ENCODE peak calls at places on chromosomes 12 and 14, in eight cellular contexts. X, J, P, Z, G, S, K and L are unnamed samples.

GRCh38 chr12:41795066-41795465 is 349.6 kb downstream of the GXYLT1 start:
- DNase-seq in X (peak), J (no peak), P (no peak), Z (no peak), G (no peak), S (no peak), K (no peak), L (peak)

GRCh38 chr14:103205541-103205906 is 82.3 kb downstream of the TNFAIP2 start:
- DNase-seq in X (no peak), J (no peak), P (no peak), Z (no peak), G (no peak), S (no peak), K (no peak), L (no peak)

GRCh38 chr14:63283501-63284248 is 35.1 kb downstream of the GPHB5 start:
- DNase-seq in X (no peak), J (no peak), P (no peak), Z (no peak), G (no peak), S (no peak), K (no peak), L (no peak)

GRCh38 chr12:104569348-104570173 is 112.8 kb downstream of the CHST11 start:
- DNase-seq in X (peak), J (no peak), P (peak), Z (no peak), G (no peak), S (no peak), K (peak), L (no peak)

GRCh38 chr12:45989277-45989856 is 1.0 kb downstream of the SCAF11 start:
- DNase-seq in X (no peak), J (peak), P (no peak), Z (no peak), G (no peak), S (no peak), K (no peak), L (no peak)

GRCh38 chr14:104888489-104889373 is 23.7 kb downstream of the CEP170B start:
- DNase-seq in X (no peak), J (no peak), P (no peak), Z (peak), G (no peak), S (no peak), K (peak), L (no peak)

GRCh38 chr12:2329811-2330210 is 277.0 kb downstream of the CACNA1C start:
- DNase-seq in X (no peak), J (no peak), P (no peak), Z (no peak), G (no peak), S (no peak), K (no peak), L (no peak)

GRCh38 chr12:93183940-93184663 is 193.6 kb upstream of the NUDT4 start:
- DNase-seq in X (peak), J (no peak), P (no peak), Z (no peak), G (no peak), S (no peak), K (no peak), L (no peak)

GRCh38 chr12:105445261-105446015 is 114.9 kb downstream of the C12orf75 start:
- DNase-seq in X (no peak), J (no peak), P (no peak), Z (no peak), G (no peak), S (no peak), K (no peak), L (peak)

GRCh38 chr14:72745546-72745945 is 148.4 kb downstream of the DPF3 start:
- DNase-seq in X (no peak), J (no peak), P (no peak), Z (no peak), G (peak), S (no peak), K (peak), L (peak)

GRCh38 chr14:101586531-101587402 is 25.5 kb downstream of the DIO3 start:
- DNase-seq in X (no peak), J (no peak), P (no peak), Z (no peak), G (no peak), S (no peak), K (no peak), L (no peak)

GRCh38 chr12:2413999-2414792 is 361.4 kb downstream of the CACNA1C start:
- DNase-seq in X (no peak), J (no peak), P (no peak), Z (no peak), G (no peak), S (no peak), K (no peak), L (no peak)

GRCh38 chr12:43805857-43806736 is at the start of gene TWF1:
- DNase-seq in X (peak), J (peak), P (peak), Z (peak), G (peak), S (peak), K (peak), L (peak)

GRCh38 chr12:6957741-6958608 is 6.8 kb downstream of the PTPN6 start:
- DNase-seq in X (no peak), J (no peak), P (no peak), Z (no peak), G (no peak), S (no peak), K (no peak), L (no peak)

GRCh38 chr12:12839886-12840285 is 26.7 kb downstream of the DDX47 start:
- DNase-seq in X (no peak), J (no peak), P (no peak), Z (peak), G (peak), S (no peak), K (peak), L (peak)

GRCh38 chr12:21774358-21775129 is at the start of gene KCNJ8:
- DNase-seq in X (peak), J (no peak), P (peak), Z (no peak), G (peak), S (no peak), K (no peak), L (no peak)

GRCh38 chr14:32081901-32082300 is 4.8 kb downstream of the ARHGAP5 start:
- DNase-seq in X (no peak), J (no peak), P (no peak), Z (no peak), G (no peak), S (no peak), K (no peak), L (no peak)

GRCh38 chr12:47577213-47577612 is 128.6 kb downstream of the RPAP3 start:
- DNase-seq in X (no peak), J (no peak), P (no peak), Z (no peak), G (no peak), S (no peak), K (no peak), L (no peak)

GRCh38 chr12:52896190-52897100 is 8.4 kb downstream of the KRT8 start:
- DNase-seq in X (no peak), J (no peak), P (no peak), Z (peak), G (no peak), S (no peak), K (peak), L (no peak)

GRCh38 chr12:535396-535795 is 75.7 kb downstream of the B4GALNT3 start:
- DNase-seq in X (no peak), J (no peak), P (no peak), Z (no peak), G (no peak), S (no peak), K (no peak), L (no peak)

GRCh38 chr12:24482882-24483604 is 465.9 kb downstream of the BCAT1 start:
- DNase-seq in X (no peak), J (no peak), P (no peak), Z (no peak), G (no peak), S (no peak), K (no peak), L (no peak)

GRCh38 chr14:94819531-94819930 is 49.6 kb upstream of the GSC start:
- DNase-seq in X (no peak), J (no peak), P (no peak), Z (no peak), G (no peak), S (no peak), K (no peak), L (no peak)

GRCh38 chr12:117377758-117378157 is 16.3 kb upstream of the NOS1 start:
- DNase-seq in X (no peak), J (no peak), P (no peak), Z (no peak), G (no peak), S (peak), K (peak), L (peak)

GRCh38 chr14:100536141-100536540 is 51.1 kb downstream of the BEGAIN start:
- DNase-seq in X (no peak), J (no peak), P (no peak), Z (peak), G (no peak), S (no peak), K (peak), L (no peak)

GRCh38 chr12:52246720-52247621 is 13.9 kb downstream of the KRT7 start:
- DNase-seq in X (no peak), J (no peak), P (no peak), Z (no peak), G (no peak), S (peak), K (peak), L (no peak)

GRCh38 chr12:48001426-48002178 is 2.7 kb downstream of the COL2A1 start:
- DNase-seq in X (peak), J (no peak), P (no peak), Z (peak), G (peak), S (peak), K (peak), L (peak)

GRCh38 chr14:51540364-51540763 is 111.3 kb upstream of the FRMD6 start:
- DNase-seq in X (no peak), J (no peak), P (no peak), Z (no peak), G (no peak), S (no peak), K (no peak), L (no peak)

GRCh38 chr14:92950193-92950540 is 27.2 kb downstream of the CHGA start:
- DNase-seq in X (no peak), J (no peak), P (no peak), Z (no peak), G (no peak), S (no peak), K (no peak), L (no peak)

GRCh38 chr12:20305470-20305869 is 62.9 kb upstream of the PDE3A start:
- DNase-seq in X (no peak), J (no peak), P (no peak), Z (no peak), G (no peak), S (no peak), K (no peak), L (peak)

GRCh38 chr12:84995646-84996045 is 40.4 kb downstream of the TSPAN19 start:
- DNase-seq in X (no peak), J (no peak), P (no peak), Z (no peak), G (no peak), S (no peak), K (no peak), L (peak)

GRCh38 chr14:54891471-54892245 is 11.0 kb downstream of the GCH1 start:
- DNase-seq in X (no peak), J (no peak), P (no peak), Z (no peak), G (no peak), S (no peak), K (no peak), L (no peak)